ENCODE peak calls at places on chromosomes 6 and 20, in ten cellular contexts. J is MM.1S; K is CD8-positive, alpha-beta T cell; X is HFFc6; G is AG04449; S is kidney epithelial cell; O is lower lobe of right lung; M is AG09309; I is fibroblast of mammary gland; D is stomach. U is an unnamed sample.

GRCh38 chr6:169866668-169867521 is 115.5 kb downstream of the ERMARD start:
- DNase-seq in J (no peak), K (no peak), X (no peak), G (no peak), S (no peak), O (no peak), M (no peak), I (no peak), D (peak; percentile 11), U (peak; percentile 8)

GRCh38 chr6:69090132-69090531 is 455.1 kb downstream of the ADGRB3 start:
- DNase-seq in J (no peak), K (no peak), X (no peak), G (peak; percentile 67), S (peak; percentile 81), O (no peak), M (no peak), I (peak; percentile 11), D (no peak), U (no peak)

GRCh38 chr6:154766993-154767392 is 33.8 kb downstream of the SCAF8 start:
- DNase-seq in J (no peak), K (no peak), X (no peak), G (no peak), S (no peak), O (no peak), M (no peak), I (no peak), D (no peak), U (no peak)

GRCh38 chr6:157673596-157673995 is 149.4 kb upstream of the SNX9 start:
- DNase-seq in J (no peak), K (no peak), X (no peak), G (no peak), S (no peak), O (no peak), M (no peak), I (no peak), D (no peak), U (no peak)

GRCh38 chr6:165717732-165718465 is 54.9 kb upstream of the PDE10A start:
- DNase-seq in J (no peak), K (no peak), X (no peak), G (no peak), S (peak; percentile 50), O (no peak), M (no peak), I (no peak), D (no peak), U (no peak)

GRCh38 chr20:59102722-59103415 is 60.3 kb upstream of the PRELID3B start:
- DNase-seq in J (no peak), K (no peak), X (no peak), G (no peak), S (no peak), O (no peak), M (no peak), I (no peak), D (no peak), U (no peak)

GRCh38 chr6:105539879-105540278 is 137.0 kb upstream of the PREP start:
- DNase-seq in J (no peak), K (no peak), X (no peak), G (no peak), S (no peak), O (no peak), M (no peak), I (no peak), D (no peak), U (no peak)

GRCh38 chr6:23213193-23213592 is 643.8 kb downstream of the HDGFL1 start:
- DNase-seq in J (no peak), K (no peak), X (no peak), G (peak; percentile 21), S (no peak), O (no peak), M (peak; percentile 21), I (peak; percentile 59), D (no peak), U (no peak)

GRCh38 chr6:148530976-148531375 is 188.3 kb downstream of the SASH1 start:
- DNase-seq in J (no peak), K (no peak), X (no peak), G (no peak), S (no peak), O (no peak), M (no peak), I (no peak), D (no peak), U (no peak)

GRCh38 chr6:148518371-148519156 is 175.9 kb downstream of the SASH1 start:
- DNase-seq in J (no peak), K (no peak), X (no peak), G (no peak), S (no peak), O (no peak), M (no peak), I (no peak), D (no peak), U (no peak)

GRCh38 chr6:11194399-11195274 is 37.8 kb downstream of the NEDD9 start:
- DNase-seq in J (no peak), K (no peak), X (peak; percentile 41), G (no peak), S (no peak), O (no peak), M (no peak), I (peak; percentile 52), D (no peak), U (no peak)
- TF ChIP-seq CTCF in J (no peak), K (no peak), X (no peak), G (no peak), S (no peak), O (no peak), M (no peak), I (no peak), D (no peak), U (no peak)

DNA sequence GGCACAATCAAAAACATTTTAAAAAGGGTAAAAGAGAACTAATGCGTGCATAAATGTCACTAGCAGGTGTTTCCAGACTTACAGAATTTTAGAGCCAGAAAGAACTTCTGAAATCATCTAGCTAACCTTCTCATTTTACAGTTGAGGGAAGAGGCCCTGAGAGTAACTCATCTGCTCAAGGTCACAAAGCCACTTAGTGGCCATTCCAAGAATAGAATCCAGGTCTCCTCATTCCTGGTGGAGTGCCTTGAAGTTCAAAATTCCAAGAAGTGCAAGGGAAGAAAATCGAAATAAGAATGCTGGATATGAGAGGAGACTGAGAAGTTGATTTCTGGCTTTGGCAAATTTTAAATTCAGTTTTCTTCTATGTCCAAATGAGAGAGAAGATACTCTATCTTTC is 3.2 kb upstream of the KIAA0408 start:
- DNase-seq in J (no peak), K (no peak), X (no peak), G (no peak), S (no peak), O (no peak), M (no peak), I (peak; percentile 12), D (no peak), U (no peak)
- TF ChIP-seq CTCF in J (no peak), K (no peak), X (peak; percentile 42), G (no peak), S (no peak), O (no peak), M (no peak), I (no peak), D (no peak), U (no peak)

GRCh38 chr6:41475164-41475563 is 71.0 kb upstream of the FOXP4 start:
- DNase-seq in J (no peak), K (no peak), X (no peak), G (no peak), S (no peak), O (no peak), M (no peak), I (no peak), D (no peak), U (no peak)

GRCh38 chr6:41476407-41476806 is 69.8 kb upstream of the FOXP4 start:
- DNase-seq in J (no peak), K (no peak), X (no peak), G (no peak), S (no peak), O (no peak), M (no peak), I (no peak), D (no peak), U (no peak)

GRCh38 chr6:41474213-41474933 is 71.8 kb upstream of the FOXP4 start:
- DNase-seq in J (no peak), K (no peak), X (no peak), G (no peak), S (no peak), O (no peak), M (no peak), I (no peak), D (no peak), U (no peak)

GRCh38 chr6:41475737-41476357 is 70.3 kb upstream of the FOXP4 start:
- DNase-seq in J (no peak), K (no peak), X (no peak), G (no peak), S (no peak), O (no peak), M (no peak), I (no peak), D (no peak), U (no peak)

DNA sequence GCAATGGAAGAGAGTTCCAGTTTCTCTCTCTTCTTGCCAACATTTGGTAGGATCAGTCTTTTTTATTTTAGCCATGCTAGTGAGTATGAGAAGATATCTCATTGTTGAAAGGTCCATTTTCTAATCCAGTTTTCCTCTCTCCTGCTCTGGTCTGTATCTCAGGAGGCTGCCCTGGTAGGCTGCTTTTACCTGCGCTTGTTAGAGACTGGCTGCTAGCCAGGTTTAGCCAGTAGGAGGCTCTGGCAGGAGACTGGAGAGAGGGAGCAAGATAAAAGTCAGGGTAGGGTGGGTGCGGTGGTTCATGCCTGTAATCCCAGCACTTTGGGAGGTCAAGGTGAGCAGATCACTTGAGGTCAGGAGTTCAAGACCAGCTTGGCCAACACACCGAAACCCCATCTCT is 68.6 kb upstream of the FOXP4 start:
- DNase-seq in J (no peak), K (no peak), X (no peak), G (no peak), S (no peak), O (no peak), M (no peak), I (no peak), D (no peak), U (no peak)
- TF ChIP-seq CTCF in J (no peak), K (no peak), X (no peak), G (no peak), S (no peak), O (no peak), M (no peak), I (no peak), D (no peak), U (no peak)

DNA sequence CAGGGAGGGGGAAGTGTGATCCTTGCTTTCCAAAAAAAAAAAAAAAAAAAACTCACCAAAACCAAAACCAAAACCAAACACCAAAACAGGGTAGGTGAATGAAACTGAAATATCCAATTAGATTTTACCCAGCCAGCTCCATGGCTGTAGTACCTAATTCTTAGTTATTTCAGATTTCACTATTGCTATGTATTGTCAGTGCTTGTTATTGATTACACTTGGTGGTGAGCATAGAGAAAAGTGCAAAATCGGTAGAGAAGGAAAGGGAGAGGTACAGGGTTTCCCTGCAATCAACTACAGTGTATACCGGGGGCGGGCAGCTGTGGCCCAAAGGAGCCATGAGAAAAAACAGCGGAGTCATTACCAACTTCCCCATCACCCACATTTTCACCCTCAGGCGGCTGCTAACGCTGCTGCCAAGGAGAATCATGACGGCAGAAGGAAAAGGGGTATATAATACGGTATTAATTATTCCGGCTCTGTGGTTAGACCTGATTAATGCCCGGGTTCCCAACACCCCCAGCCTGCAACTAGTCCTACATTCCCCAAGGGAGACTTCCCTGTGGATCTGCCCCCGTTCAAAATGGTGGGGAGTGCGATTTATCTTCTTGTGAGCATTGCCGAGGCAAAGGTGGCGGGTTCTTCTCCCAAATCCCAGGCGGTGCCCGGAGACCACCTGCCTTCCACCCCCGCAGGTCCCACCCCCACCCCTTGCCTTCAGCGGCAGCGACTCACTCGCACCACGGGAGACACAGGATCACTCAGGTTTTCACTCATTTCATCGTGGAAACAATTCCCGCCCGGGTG is at the start of gene C6orf62:
- DNase-seq in J (peak; percentile 53), K (peak; percentile 21), X (peak; percentile 38), G (no peak), S (no peak), O (peak; percentile 65), M (no peak), I (peak; percentile 49), D (peak; percentile 40), U (peak; percentile 55)
- TF ChIP-seq CTCF in J (no peak), K (no peak), X (no peak), G (no peak), S (no peak), O (no peak), M (no peak), I (no peak), D (no peak), U (no peak)